ENCODE peak calls at places on chromosome 7, in ten cellular contexts. W is A673; H is A549; G is uterus; V is right cardiac atrium; I is sigmoid colon; Y is GM23248; J is Panc1; M is Peyer's patch; X is CD8-positive, alpha-beta memory T cell. Q is an unnamed sample.
A peak's percentile ranks its signal among the peaks of the same experiment; 100 is the strongest.

GRCh38 chr7:97835296-97836138 is 36.7 kb downstream of the ASNS start:
- DNase-seq in J (peak; percentile 60), I (peak; percentile 68), H (peak; percentile 21), Y (peak; percentile 81), V (peak; percentile 50), W (peak; percentile 74), X (peak; percentile 35), G (peak; percentile 26), M (peak; percentile 64), Q (peak; percentile 11)

GRCh38 chr7:53272081-53272480 is 236.6 kb downstream of the POM121L12 start:
- DNase-seq in W (no peak), V (no peak), G (no peak), H (no peak), Y (no peak), M (no peak), X (no peak), I (no peak), J (no peak), Q (no peak)

GRCh38 chr7:128869138-128869943 is 6.7 kb downstream of the ATP6V1F start:
- DNase-seq in H (no peak), G (no peak), X (peak; percentile 29), Y (peak; percentile 72), V (peak; percentile 60), W (peak; percentile 65), I (peak; percentile 84), J (no peak), M (peak; percentile 18), Q (no peak)

GRCh38 chr7:140672382-140673062 is at the start of gene ADCK2:
- DNase-seq in W (peak; percentile 35), M (peak; percentile 74), I (peak; percentile 67), X (peak; percentile 50), Y (peak; percentile 65), G (peak; percentile 47), V (peak; percentile 55), H (peak; percentile 86), J (no peak), Q (no peak)

GRCh38 chr7:111749625-111750024 is 187.3 kb upstream of the IMMP2L start:
- DNase-seq in M (no peak), G (no peak), J (no peak), X (no peak), W (no peak), I (no peak), Y (no peak), H (no peak), V (no peak), Q (no peak)

GRCh38 chr7:122412886-122413285 is 108.3 kb upstream of the FEZF1 start:
- DNase-seq in G (peak; percentile 27), H (no peak), Y (peak; percentile 35), X (no peak), V (peak; percentile 20), J (no peak), M (no peak), I (peak; percentile 61), W (peak; percentile 10), Q (no peak)

GRCh38 chr7:127995157-127995865 is 35.9 kb downstream of the LRRC4 start:
- DNase-seq in J (no peak), I (no peak), G (no peak), X (no peak), M (no peak), V (no peak), H (no peak), Y (peak; percentile 64), W (no peak), Q (no peak)

GRCh38 chr7:29622335-29623265 is 59.0 kb downstream of the PRR15 start:
- DNase-seq in Y (peak; percentile 98), X (no peak), V (no peak), I (no peak), J (peak; percentile 93), H (peak; percentile 80), G (no peak), M (no peak), W (peak; percentile 67), Q (peak; percentile 93)

GRCh38 chr7:78970440-78970916 is 483.0 kb downstream of the MAGI2 start:
- DNase-seq in W (no peak), G (no peak), Y (peak; percentile 26), H (no peak), V (no peak), M (no peak), J (peak; percentile 13), X (no peak), I (no peak), Q (no peak)

GRCh38 chr7:1323178-1324027 is 90.7 kb downstream of the UNCX start:
- DNase-seq in M (no peak), I (no peak), X (no peak), J (no peak), W (no peak), G (no peak), V (no peak), H (no peak), Y (peak; percentile 13), Q (no peak)

GRCh38 chr7:66313913-66314568 is 108.9 kb downstream of the TPST1 start:
- DNase-seq in M (no peak), Y (no peak), V (no peak), W (no peak), X (no peak), H (no peak), G (no peak), J (no peak), I (no peak), Q (no peak)

GRCh38 chr7:50588937-50589336 is 23.7 kb upstream of the DDC start:
- DNase-seq in W (no peak), M (no peak), G (no peak), I (no peak), X (no peak), V (no peak), Y (no peak), J (no peak), H (no peak), Q (no peak)

GRCh38 chr7:149776305-149776704 is 2.9 kb upstream of the ZNF467 start:
- DNase-seq in Y (no peak), X (no peak), H (no peak), M (no peak), V (peak; percentile 91), I (peak; percentile 84), J (no peak), G (peak; percentile 67), W (no peak), Q (no peak)
- H3K4me1 ChIP-seq in Y (no peaks in the 10 kb centered on the region), X (peaks cover 2% of the 10 kb centered on the region), H (peaks cover 10% of the 10 kb centered on the region), M (no peaks in the 10 kb centered on the region), V (peaks cover 2% of the 10 kb centered on the region), I (peaks cover 22% of the 10 kb centered on the region), J (peaks cover 6% of the 10 kb centered on the region), G (no peaks in the 10 kb centered on the region), W (peaks cover 11% of the 10 kb centered on the region), Q (no peaks in the 10 kb centered on the region)

DNA sequence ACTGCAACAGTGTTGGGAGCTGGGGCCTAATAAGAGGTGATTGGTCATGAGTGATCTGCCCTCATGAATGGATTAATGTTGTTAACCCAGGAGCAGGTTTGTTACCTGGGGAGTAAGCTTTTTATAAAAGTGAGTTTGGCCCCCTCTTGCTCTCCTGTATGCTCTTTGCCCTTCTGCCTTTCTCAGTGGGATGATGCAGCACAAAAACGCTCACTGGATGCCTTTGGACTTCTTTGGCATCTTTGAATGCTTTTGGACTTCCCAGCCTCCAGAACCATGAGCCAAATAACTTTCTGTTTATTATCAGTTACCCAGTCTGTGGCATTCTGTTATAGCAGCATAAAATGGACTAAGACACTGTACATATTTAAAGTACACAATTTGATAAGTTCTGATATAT is 48.5 kb downstream of the CCDC71L start:
- DNase-seq in G (no peak), I (no peak), H (no peak), W (no peak), X (no peak), V (no peak), Y (no peak), M (no peak), J (no peak), Q (no peak)
- H3K4me1 ChIP-seq in G (peaks cover 4% of the 10 kb centered on the region), I (no peaks in the 10 kb centered on the region), H (no peaks in the 10 kb centered on the region), W (peaks cover 4% of the 10 kb centered on the region), X (no peaks in the 10 kb centered on the region), V (no peaks in the 10 kb centered on the region), Y (peaks cover 82% of the 10 kb centered on the region), M (no peaks in the 10 kb centered on the region), J (no peaks in the 10 kb centered on the region), Q (peaks cover 27% of the 10 kb centered on the region)

GRCh38 chr7:134784251-134785049 is 5.0 kb downstream of the CALD1 start:
- DNase-seq in H (no peak), J (no peak), M (no peak), W (no peak), Y (no peak), X (no peak), I (no peak), V (peak; percentile 16), G (peak; percentile 43), Q (peak; percentile 26)
- H3K4me1 ChIP-seq in H (peaks cover 29% of the 10 kb centered on the region), J (no peaks in the 10 kb centered on the region), M (no peaks in the 10 kb centered on the region), W (peaks cover 18% of the 10 kb centered on the region), Y (peaks cover 74% of the 10 kb centered on the region), X (no peaks in the 10 kb centered on the region), I (peaks cover 52% of the 10 kb centered on the region), V (peaks cover 12% of the 10 kb centered on the region), G (peaks cover 5% of the 10 kb centered on the region), Q (peaks cover 16% of the 10 kb centered on the region)

GRCh38 chr7:40720401-40720800 is 585.6 kb downstream of the SUGCT start:
- DNase-seq in W (no peak), H (no peak), Y (peak; percentile 72), J (no peak), V (no peak), M (no peak), X (no peak), I (no peak), G (no peak), Q (peak; percentile 55)
- H3K4me1 ChIP-seq in W (peaks cover 6% of the 10 kb centered on the region), H (peaks cover 9% of the 10 kb centered on the region), Y (peaks cover 46% of the 10 kb centered on the region), J (no peaks in the 10 kb centered on the region), V (peaks cover 2% of the 10 kb centered on the region), M (no peaks in the 10 kb centered on the region), X (no peaks in the 10 kb centered on the region), I (no peaks in the 10 kb centered on the region), G (no peaks in the 10 kb centered on the region), Q (peaks cover 24% of the 10 kb centered on the region)

Q was measured in foreskin keratinocyte.